ENCODE peak calls at places on chromosomes 6 and 20, in five cellular contexts. L is endothelial cell of umbilical vein, K is HepG2, R is A549, F is K562. Z is an unnamed sample.

GRCh38 chr20:57188056-57188455 is 78.4 kb downstream of the BMP7 start:
- DNase-seq in R (no peak), K (no peak), F (no peak), L (no peak), Z (no peak)

GRCh38 chr20:2816030-2816582 is at the start of gene TMEM239:
- DNase-seq in R (no peak), F (no peak), L (no peak), K (no peak), Z (no peak)

GRCh38 chr20:32970973-32971300 is 33.3 kb downstream of the SUN5 start:
- DNase-seq in L (no peak), F (no peak), K (no peak), R (no peak), Z (no peak)

GRCh38 chr20:50624351-50625016 is 66.9 kb downstream of the RIPOR3 start:
- DNase-seq in R (peak), L (no peak), F (no peak), K (peak), Z (no peak)

GRCh38 chr6:92753956-92754355 is 665.4 kb downstream of the EPHA7 start:
- DNase-seq in L (no peak), F (no peak), R (no peak), K (no peak), Z (no peak)

GRCh38 chr20:46359233-46359751 is 47.1 kb downstream of the ELMO2 start:
- DNase-seq in K (no peak), F (no peak), R (no peak), L (no peak), Z (no peak)

GRCh38 chr20:13995841-13996240 is 525 bp downstream of the MACROD2 start:
- DNase-seq in R (peak), F (no peak), L (peak), K (no peak), Z (peak)

GRCh38 chr6:168133707-168134398 is 54.8 kb upstream of the FRMD1 start:
- DNase-seq in F (no peak), L (no peak), R (no peak), K (no peak), Z (no peak)

GRCh38 chr6:142846883-142847287 is 98.1 kb downstream of the HIVEP2 start:
- DNase-seq in L (peak), R (peak), K (peak), F (no peak), Z (no peak)

GRCh38 chr20:63273180-63273579 is 567 bp downstream of the ARFGAP1 start:
- DNase-seq in K (no peak), F (no peak), L (peak), R (no peak), Z (no peak)

GRCh38 chr6:92132446-92132845 is 1286.9 kb downstream of the EPHA7 start:
- DNase-seq in F (no peak), K (no peak), R (no peak), L (no peak), Z (no peak)

GRCh38 chr6:125961117-125961516 is 4.5 kb downstream of the HINT3 start:
- DNase-seq in K (no peak), R (no peak), F (no peak), L (no peak), Z (no peak)

GRCh38 chr20:1942486-1943266 is 47.5 kb downstream of the SIRPA start:
- DNase-seq in L (no peak), K (no peak), F (no peak), R (no peak), Z (no peak)

GRCh38 chr20:10802201-10802600 is 128.4 kb upstream of the JAG1 start:
- DNase-seq in R (no peak), F (no peak), K (no peak), L (no peak), Z (no peak)

GRCh38 chr6:119077643-119078448 is 618 bp downstream of the FAM184A start:
- DNase-seq in K (peak), L (no peak), R (no peak), F (peak), Z (peak)

GRCh38 chr20:36110936-36111445 is 43.5 kb upstream of the EPB41L1 start:
- DNase-seq in R (no peak), L (no peak), K (no peak), F (no peak), Z (no peak)
- H3K27ac ChIP-seq in R (no peak), L (no peak), K (no peak), F (no peak), Z (no peak)

GRCh38 chr6:152635949-152636674 is 1.1 kb downstream of the SYNE1 start:
- DNase-seq in R (no peak), K (no peak), F (no peak), L (peak), Z (peak)
- TF ChIP-seq JUN in R (no peak), K (no peak), F (no peak), L (no peak), Z (no peak)

DNA sequence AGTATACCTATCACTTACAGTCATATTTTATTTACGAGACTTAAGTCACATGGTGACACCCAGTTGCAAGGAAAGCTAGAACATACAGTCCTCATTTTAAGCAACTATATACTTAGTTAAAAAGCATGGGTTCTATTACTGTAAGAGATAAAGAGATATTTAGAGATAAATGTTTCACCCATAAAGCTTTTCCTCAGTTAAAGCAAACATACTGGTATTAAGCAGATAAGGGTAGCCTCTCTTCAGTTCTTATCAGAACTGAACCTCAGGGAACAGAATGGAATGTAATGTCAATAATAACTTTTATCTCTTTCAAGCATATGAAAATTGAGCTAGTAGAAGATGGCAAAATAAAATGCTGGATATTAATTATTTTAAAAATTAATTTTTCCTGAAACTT is 9.9 kb upstream of the ASCC3 start:
- DNase-seq in F (peak), R (no peak), K (no peak), L (no peak), Z (no peak)
- H3K27ac ChIP-seq in F (no peak), R (no peak), K (no peak), L (no peak), Z (no peak)

GRCh38 chr6:22904413-22904812 is 335.0 kb downstream of the HDGFL1 start:
- DNase-seq in R (no peak), K (no peak), F (no peak), L (peak), Z (no peak)
- TF ChIP-seq JUN in R (no peak), K (no peak), F (no peak), L (no peak), Z (no peak)

DNA sequence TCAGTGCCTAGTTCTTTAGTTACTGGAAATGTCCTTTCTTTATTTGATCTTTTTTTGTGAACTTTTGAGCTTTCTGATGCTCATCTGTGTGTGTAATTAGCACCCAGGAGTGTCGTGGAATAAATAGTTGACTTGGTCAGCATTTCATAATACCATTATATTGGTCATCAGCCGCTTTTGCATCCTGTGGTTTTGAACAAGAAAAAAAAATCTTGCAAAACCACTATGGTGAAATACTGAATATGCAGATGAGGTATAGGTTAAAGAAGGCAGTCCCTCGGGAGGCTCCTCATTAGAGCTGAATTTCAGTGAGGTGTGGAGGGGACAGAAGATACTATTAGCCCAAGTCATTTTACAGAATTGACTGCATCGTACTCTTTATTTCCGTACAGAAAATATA is 90.1 kb downstream of the FOXO3 start:
- DNase-seq in K (no peak), L (no peak), F (no peak), R (no peak), Z (no peak)
- H3K27ac ChIP-seq in K (no peak), L (no peak), F (no peak), R (no peak), Z (no peak)